ENCODE peak calls at places on chromosomes 3 and 15, in ten cellular contexts. N is activated CD4-positive, alpha-beta T cell treated with anti-CD3 and anti-CD28 coated beads, Interleukin-2, amount 10 ng/mL, durations not matched to agents 7 days and 5 days; U is left ventricle myocardium inferior; A is NCI-H1436 treated with DMSO at 0.1 percent for 48 hours; E is Daoy; D is effector CD4-positive, alpha-beta T cell; F is stimulated activated effector memory CD8-positive, alpha-beta T cell treated with anti-CD3 and anti-CD28 coated beads, Interleukin-12 subunit alpha, Interleukin-12 subunit beta, amount 100 ng/mL, for 72 hours; R is 8988T; V is activated gamma-delta T cell; J is anterior cingulate cortex. T is an unnamed sample.

GRCh38 chr15:42915654-42916053 is 4.9 kb downstream of the TTBK2 start:
- DNase-seq in N (no peak), U (no peak), A (no peak), E (no peak), D (no peak), F (no peak), R (no peak), V (no peak), J (no peak), T (no peak)

GRCh38 chr15:100713163-100713867 is 110.9 kb downstream of the ASB7 start:
- DNase-seq in N (no peak), U (no peak), A (no peak), E (peak), D (no peak), F (no peak), R (peak), V (no peak), J (no peak), T (peak)

GRCh38 chr3:52126036-52126435 is 28.2 kb downstream of the POC1A start:
- DNase-seq in N (no peak), U (no peak), A (no peak), E (no peak), D (no peak), F (no peak), R (no peak), V (no peak), J (no peak), T (no peak)

GRCh38 chr3:185328324-185329004 is 34.5 kb upstream of the MAP3K13 start:
- DNase-seq in N (no peak), U (no peak), A (no peak), E (no peak), D (no peak), F (no peak), R (no peak), V (no peak), J (no peak), T (no peak)

GRCh38 chr15:25451501-25451900 is 12.7 kb upstream of the UBE3A start:
- DNase-seq in N (no peak), U (no peak), A (no peak), E (no peak), D (no peak), F (no peak), R (no peak), V (no peak), J (no peak), T (no peak)

GRCh38 chr3:32290619-32291018 is 52.1 kb downstream of the CMTM8 start:
- DNase-seq in N (no peak), U (no peak), A (no peak), E (no peak), D (no peak), F (no peak), R (no peak), V (no peak), J (no peak), T (no peak)

GRCh38 chr3:100059472-100059871 is 54.8 kb downstream of the FILIP1L start:
- DNase-seq in N (no peak), U (no peak), A (no peak), E (no peak), D (no peak), F (no peak), R (no peak), V (no peak), J (no peak), T (no peak)

GRCh38 chr15:73924258-73924921 is 1.9 kb upstream of the LOXL1 start:
- DNase-seq in N (no peak), U (peak), A (no peak), E (peak), D (no peak), F (no peak), R (peak), V (no peak), J (no peak), T (peak)

GRCh38 chr3:64103131-64103530 is 79.8 kb upstream of the PSMD6 start:
- DNase-seq in N (no peak), U (no peak), A (no peak), E (no peak), D (no peak), F (no peak), R (no peak), V (no peak), J (no peak), T (no peak)

GRCh38 chr3:107579372-107579771 is 56.6 kb downstream of the BBX start:
- DNase-seq in N (no peak), U (no peak), A (no peak), E (no peak), D (no peak), F (no peak), R (no peak), V (no peak), J (no peak), T (no peak)

GRCh38 chr15:59492389-59493377 is 54.7 kb downstream of the FAM81A start:
- DNase-seq in N (peak), U (peak), A (no peak), E (peak), D (peak), F (peak), R (no peak), V (no peak), J (peak), T (peak)

GRCh38 chr3:39050020-39050419 is 1.7 kb downstream of the SCN11A start:
- DNase-seq in N (no peak), U (no peak), A (no peak), E (no peak), D (no peak), F (no peak), R (no peak), V (no peak), J (no peak), T (no peak)

GRCh38 chr15:66908503-66909095 is 156.8 kb upstream of the SMAD3 start:
- DNase-seq in N (no peak), U (no peak), A (no peak), E (no peak), D (no peak), F (no peak), R (no peak), V (no peak), J (no peak), T (no peak)

T was measured in left cardiac atrium.